ENCODE peak calls at places on chromosomes 4 and X, in nine cellular contexts. One of them, this sample, is unnamed. For H3K9me3, the result is how much of the 10 kb centered on the place peaks cover.

GRCh38 chr4:174873931-174874330 is 44.2 kb upstream of the ADAM29 start:
- DNase-seq in IMR-90: no peak
- DNase-seq in colonic mucosa: no peak
- DNase-seq in effector memory CD4-positive, alpha-beta T cell: no peak
- DNase-seq in GM23248: peak
- DNase-seq in PC-3: peak
- DNase-seq in iPS DF 6.9: peak
- DNase-seq in neural progenitor cell: peak
- DNase-seq in Karpas-422: no peak
- DNase-seq in this sample: peak

GRCh38 chr4:146033149-146033548 is 94.5 kb upstream of the ZNF827 start:
- DNase-seq in IMR-90: no peak
- DNase-seq in colonic mucosa: peak
- DNase-seq in effector memory CD4-positive, alpha-beta T cell: no peak
- DNase-seq in GM23248: no peak
- DNase-seq in PC-3: no peak
- DNase-seq in iPS DF 6.9: no peak
- DNase-seq in neural progenitor cell: no peak
- DNase-seq in Karpas-422: peak
- DNase-seq in this sample: peak

GRCh38 chr4:146458594-146458993 is 63.1 kb downstream of the SLC10A7 start:
- DNase-seq in IMR-90: no peak
- DNase-seq in colonic mucosa: no peak
- DNase-seq in effector memory CD4-positive, alpha-beta T cell: no peak
- DNase-seq in GM23248: no peak
- DNase-seq in PC-3: no peak
- DNase-seq in iPS DF 6.9: no peak
- DNase-seq in neural progenitor cell: no peak
- DNase-seq in Karpas-422: no peak
- DNase-seq in this sample: no peak

GRCh38 chr4:55517526-55518229 is 29.0 kb downstream of the CLOCK start:
- DNase-seq in IMR-90: no peak
- DNase-seq in colonic mucosa: no peak
- DNase-seq in effector memory CD4-positive, alpha-beta T cell: no peak
- DNase-seq in GM23248: no peak
- DNase-seq in PC-3: no peak
- DNase-seq in iPS DF 6.9: no peak
- DNase-seq in neural progenitor cell: no peak
- DNase-seq in Karpas-422: no peak
- DNase-seq in this sample: no peak

GRCh38 chr4:72408568-72408967 is 160.5 kb downstream of the ADAMTS3 start:
- DNase-seq in IMR-90: no peak
- DNase-seq in colonic mucosa: no peak
- DNase-seq in effector memory CD4-positive, alpha-beta T cell: no peak
- DNase-seq in GM23248: no peak
- DNase-seq in PC-3: no peak
- DNase-seq in iPS DF 6.9: no peak
- DNase-seq in neural progenitor cell: no peak
- DNase-seq in Karpas-422: no peak
- DNase-seq in this sample: no peak

GRCh38 chr4:140757220-140757607 is 1.0 kb upstream of the TBC1D9 start:
- DNase-seq in IMR-90: no peak
- DNase-seq in colonic mucosa: no peak
- DNase-seq in effector memory CD4-positive, alpha-beta T cell: no peak
- DNase-seq in GM23248: no peak
- DNase-seq in PC-3: no peak
- DNase-seq in iPS DF 6.9: no peak
- DNase-seq in neural progenitor cell: peak
- DNase-seq in Karpas-422: no peak
- DNase-seq in this sample: no peak

GRCh38 chr4:118345813-118346212 is 7.0 kb downstream of the PRSS12 start:
- DNase-seq in IMR-90: peak
- DNase-seq in colonic mucosa: no peak
- DNase-seq in effector memory CD4-positive, alpha-beta T cell: no peak
- DNase-seq in GM23248: peak
- DNase-seq in PC-3: no peak
- DNase-seq in iPS DF 6.9: no peak
- DNase-seq in neural progenitor cell: no peak
- DNase-seq in Karpas-422: no peak
- DNase-seq in this sample: no peak

GRCh38 chr4:101753702-101754101 is 36.8 kb upstream of the BANK1 start:
- DNase-seq in IMR-90: no peak
- DNase-seq in colonic mucosa: no peak
- DNase-seq in effector memory CD4-positive, alpha-beta T cell: no peak
- DNase-seq in GM23248: peak
- DNase-seq in PC-3: no peak
- DNase-seq in iPS DF 6.9: no peak
- DNase-seq in neural progenitor cell: no peak
- DNase-seq in Karpas-422: no peak
- DNase-seq in this sample: no peak

GRCh38 chrX:71533514-71533849 is 578 bp downstream of the OGT start:
- DNase-seq in IMR-90: no peak
- DNase-seq in colonic mucosa: no peak
- DNase-seq in effector memory CD4-positive, alpha-beta T cell: no peak
- DNase-seq in GM23248: no peak
- DNase-seq in PC-3: no peak
- DNase-seq in iPS DF 6.9: no peak
- DNase-seq in neural progenitor cell: peak
- DNase-seq in Karpas-422: peak
- DNase-seq in this sample: no peak

GRCh38 chrX:82163701-82164100 is 961.8 kb downstream of the SH3BGRL start:
- DNase-seq in IMR-90: no peak
- DNase-seq in colonic mucosa: no peak
- DNase-seq in effector memory CD4-positive, alpha-beta T cell: no peak
- DNase-seq in GM23248: peak
- DNase-seq in PC-3: peak
- DNase-seq in iPS DF 6.9: no peak
- DNase-seq in neural progenitor cell: no peak
- DNase-seq in Karpas-422: no peak
- DNase-seq in this sample: no peak

GRCh38 chrX:102746134-102746584 is 25.6 kb downstream of the GPRASP3 start:
- DNase-seq in IMR-90: no peak
- DNase-seq in colonic mucosa: peak
- DNase-seq in effector memory CD4-positive, alpha-beta T cell: no peak
- DNase-seq in GM23248: peak
- DNase-seq in PC-3: no peak
- DNase-seq in iPS DF 6.9: no peak
- DNase-seq in neural progenitor cell: peak
- DNase-seq in Karpas-422: no peak
- DNase-seq in this sample: peak
- H3K4me3 ChIP-seq in IMR-90: peak
- H3K4me3 ChIP-seq in colonic mucosa: peak
- H3K4me3 ChIP-seq in effector memory CD4-positive, alpha-beta T cell: peak
- H3K4me3 ChIP-seq in GM23248: peak
- H3K4me3 ChIP-seq in PC-3: no peak
- H3K4me3 ChIP-seq in iPS DF 6.9: peak
- H3K4me3 ChIP-seq in neural progenitor cell: peak
- H3K4me3 ChIP-seq in Karpas-422: no peak
- H3K4me3 ChIP-seq in this sample: peak

GRCh38 chr4:88242144-88242543 is 42.2 kb downstream of the PPM1K start:
- DNase-seq in IMR-90: no peak
- DNase-seq in colonic mucosa: no peak
- DNase-seq in effector memory CD4-positive, alpha-beta T cell: no peak
- DNase-seq in GM23248: no peak
- DNase-seq in PC-3: no peak
- DNase-seq in iPS DF 6.9: no peak
- DNase-seq in neural progenitor cell: no peak
- DNase-seq in Karpas-422: no peak
- DNase-seq in this sample: no peak
- H3K9me3 ChIP-seq in IMR-90: under half
- H3K9me3 ChIP-seq in colonic mucosa: under half
- H3K9me3 ChIP-seq in effector memory CD4-positive, alpha-beta T cell: under half
- H3K9me3 ChIP-seq in GM23248: under half
- H3K9me3 ChIP-seq in PC-3: under half
- H3K9me3 ChIP-seq in iPS DF 6.9: under half
- H3K9me3 ChIP-seq in neural progenitor cell: under half
- H3K9me3 ChIP-seq in Karpas-422: under half
- H3K9me3 ChIP-seq in this sample: under half

GRCh38 chr4:186557486-186557885 is 2.1 kb upstream of the MTNR1A start:
- DNase-seq in IMR-90: peak
- DNase-seq in colonic mucosa: no peak
- DNase-seq in effector memory CD4-positive, alpha-beta T cell: no peak
- DNase-seq in GM23248: peak
- DNase-seq in PC-3: peak
- DNase-seq in iPS DF 6.9: no peak
- DNase-seq in neural progenitor cell: no peak
- DNase-seq in Karpas-422: no peak
- DNase-seq in this sample: no peak

GRCh38 chr4:186557061-186557460 is 1.7 kb upstream of the MTNR1A start:
- DNase-seq in IMR-90: no peak
- DNase-seq in colonic mucosa: no peak
- DNase-seq in effector memory CD4-positive, alpha-beta T cell: no peak
- DNase-seq in GM23248: peak
- DNase-seq in PC-3: peak
- DNase-seq in iPS DF 6.9: no peak
- DNase-seq in neural progenitor cell: no peak
- DNase-seq in Karpas-422: no peak
- DNase-seq in this sample: no peak

GRCh38 chr4:186554485-186554884 is 882 bp downstream of the MTNR1A start:
- DNase-seq in IMR-90: no peak
- DNase-seq in colonic mucosa: peak
- DNase-seq in effector memory CD4-positive, alpha-beta T cell: no peak
- DNase-seq in GM23248: peak
- DNase-seq in PC-3: peak
- DNase-seq in iPS DF 6.9: no peak
- DNase-seq in neural progenitor cell: peak
- DNase-seq in Karpas-422: no peak
- DNase-seq in this sample: peak

GRCh38 chr4:186553717-186554116 is 1.6 kb downstream of the MTNR1A start:
- DNase-seq in IMR-90: no peak
- DNase-seq in colonic mucosa: peak
- DNase-seq in effector memory CD4-positive, alpha-beta T cell: no peak
- DNase-seq in GM23248: no peak
- DNase-seq in PC-3: no peak
- DNase-seq in iPS DF 6.9: no peak
- DNase-seq in neural progenitor cell: peak
- DNase-seq in Karpas-422: no peak
- DNase-seq in this sample: no peak

GRCh38 chr4:186554890-186555827 is at the start of gene MTNR1A:
- DNase-seq in IMR-90: no peak
- DNase-seq in colonic mucosa: peak
- DNase-seq in effector memory CD4-positive, alpha-beta T cell: no peak
- DNase-seq in GM23248: peak
- DNase-seq in PC-3: no peak
- DNase-seq in iPS DF 6.9: no peak
- DNase-seq in neural progenitor cell: peak
- DNase-seq in Karpas-422: no peak
- DNase-seq in this sample: peak
- H3K4me3 ChIP-seq in IMR-90: peak
- H3K4me3 ChIP-seq in colonic mucosa: peak
- H3K4me3 ChIP-seq in effector memory CD4-positive, alpha-beta T cell: no peak
- H3K4me3 ChIP-seq in GM23248: peak
- H3K4me3 ChIP-seq in PC-3: peak
- H3K4me3 ChIP-seq in iPS DF 6.9: peak
- H3K4me3 ChIP-seq in neural progenitor cell: peak
- H3K4me3 ChIP-seq in Karpas-422: no peak
- H3K4me3 ChIP-seq in this sample: peak

GRCh38 chr4:24574256-24574655 is 10.1 kb downstream of the DHX15 start:
- DNase-seq in IMR-90: no peak
- DNase-seq in colonic mucosa: no peak
- DNase-seq in effector memory CD4-positive, alpha-beta T cell: no peak
- DNase-seq in GM23248: no peak
- DNase-seq in PC-3: no peak
- DNase-seq in iPS DF 6.9: no peak
- DNase-seq in neural progenitor cell: no peak
- DNase-seq in Karpas-422: no peak
- DNase-seq in this sample: no peak
- H3K9me3 ChIP-seq in IMR-90: under half
- H3K9me3 ChIP-seq in colonic mucosa: under half
- H3K9me3 ChIP-seq in effector memory CD4-positive, alpha-beta T cell: under half
- H3K9me3 ChIP-seq in GM23248: under half
- H3K9me3 ChIP-seq in PC-3: under half
- H3K9me3 ChIP-seq in iPS DF 6.9: under half
- H3K9me3 ChIP-seq in neural progenitor cell: under half
- H3K9me3 ChIP-seq in Karpas-422: under half
- H3K9me3 ChIP-seq in this sample: under half

GRCh38 chr4:37978509-37978908 is 18.3 kb downstream of the PTTG2 start:
- DNase-seq in IMR-90: no peak
- DNase-seq in colonic mucosa: no peak
- DNase-seq in effector memory CD4-positive, alpha-beta T cell: no peak
- DNase-seq in GM23248: no peak
- DNase-seq in PC-3: peak
- DNase-seq in iPS DF 6.9: no peak
- DNase-seq in neural progenitor cell: no peak
- DNase-seq in Karpas-422: no peak
- DNase-seq in this sample: no peak
- H3K4me3 ChIP-seq in IMR-90: peak
- H3K4me3 ChIP-seq in colonic mucosa: no peak
- H3K4me3 ChIP-seq in effector memory CD4-positive, alpha-beta T cell: no peak
- H3K4me3 ChIP-seq in GM23248: peak
- H3K4me3 ChIP-seq in PC-3: peak
- H3K4me3 ChIP-seq in iPS DF 6.9: no peak
- H3K4me3 ChIP-seq in neural progenitor cell: peak
- H3K4me3 ChIP-seq in Karpas-422: peak
- H3K4me3 ChIP-seq in this sample: peak

GRCh38 chrX:40098264-40099045 is 697 bp upstream of the BCOR start:
- DNase-seq in IMR-90: no peak
- DNase-seq in colonic mucosa: peak
- DNase-seq in effector memory CD4-positive, alpha-beta T cell: no peak
- DNase-seq in GM23248: peak
- DNase-seq in PC-3: peak
- DNase-seq in iPS DF 6.9: no peak
- DNase-seq in neural progenitor cell: peak
- DNase-seq in Karpas-422: peak
- DNase-seq in this sample: peak
- H3K9me3 ChIP-seq in IMR-90: under half
- H3K9me3 ChIP-seq in colonic mucosa: under half
- H3K9me3 ChIP-seq in effector memory CD4-positive, alpha-beta T cell: under half
- H3K9me3 ChIP-seq in GM23248: under half
- H3K9me3 ChIP-seq in PC-3: under half
- H3K9me3 ChIP-seq in iPS DF 6.9: under half
- H3K9me3 ChIP-seq in neural progenitor cell: under half
- H3K9me3 ChIP-seq in Karpas-422: under half
- H3K9me3 ChIP-seq in this sample: under half

DNA sequence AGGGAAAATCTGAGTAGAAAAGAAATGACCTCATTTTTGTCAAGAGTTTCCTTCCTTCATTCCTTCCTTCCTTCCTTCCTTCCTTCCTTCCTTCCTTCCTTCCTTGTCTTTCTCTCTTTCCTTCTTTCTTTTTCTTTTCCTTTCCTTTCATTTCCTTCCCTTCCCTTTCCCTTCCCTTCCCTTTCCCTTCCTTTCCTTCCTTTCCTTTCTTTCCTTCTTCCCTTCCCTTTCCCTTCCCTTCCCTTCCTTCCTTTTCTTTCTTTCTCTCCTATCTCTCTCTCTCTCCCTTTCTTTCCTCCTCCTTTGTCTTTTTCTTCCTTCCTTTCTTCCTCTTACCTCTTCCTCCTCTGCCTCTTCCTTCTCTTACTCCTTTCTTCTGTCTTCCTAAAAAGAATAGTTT is 347.6 kb downstream of the FAM47A start:
- DNase-seq in IMR-90: no peak
- DNase-seq in colonic mucosa: no peak
- DNase-seq in effector memory CD4-positive, alpha-beta T cell: no peak
- DNase-seq in GM23248: no peak
- DNase-seq in PC-3: no peak
- DNase-seq in iPS DF 6.9: no peak
- DNase-seq in neural progenitor cell: no peak
- DNase-seq in Karpas-422: no peak
- DNase-seq in this sample: no peak
- H3K4me3 ChIP-seq in IMR-90: no peak
- H3K4me3 ChIP-seq in colonic mucosa: no peak
- H3K4me3 ChIP-seq in effector memory CD4-positive, alpha-beta T cell: no peak
- H3K4me3 ChIP-seq in GM23248: no peak
- H3K4me3 ChIP-seq in PC-3: no peak
- H3K4me3 ChIP-seq in iPS DF 6.9: no peak
- H3K4me3 ChIP-seq in neural progenitor cell: no peak
- H3K4me3 ChIP-seq in Karpas-422: no peak
- H3K4me3 ChIP-seq in this sample: no peak

GRCh38 chrX:1422135-1422465 is 30.2 kb upstream of the SLC25A6 start:
- DNase-seq in IMR-90: no peak
- DNase-seq in colonic mucosa: no peak
- DNase-seq in effector memory CD4-positive, alpha-beta T cell: no peak
- DNase-seq in GM23248: no peak
- DNase-seq in PC-3: no peak
- DNase-seq in iPS DF 6.9: no peak
- DNase-seq in neural progenitor cell: no peak
- DNase-seq in Karpas-422: no peak
- DNase-seq in this sample: no peak
- H3K9me3 ChIP-seq in IMR-90: under half
- H3K9me3 ChIP-seq in colonic mucosa: under half
- H3K9me3 ChIP-seq in effector memory CD4-positive, alpha-beta T cell: under half
- H3K9me3 ChIP-seq in GM23248: under half
- H3K9me3 ChIP-seq in PC-3: under half
- H3K9me3 ChIP-seq in iPS DF 6.9: under half
- H3K9me3 ChIP-seq in neural progenitor cell: under half
- H3K9me3 ChIP-seq in Karpas-422: under half
- H3K9me3 ChIP-seq in this sample: under half

This sample was measured in testis.